ENCODE peak calls at places on chromosome 18, in seven cellular contexts. J is H1, P is lung, X is transverse colon, O is IMR-90, H is lower lobe of right lung, T is tibial artery. S is an unnamed sample. For H3K27me3, the result is how much of the 10 kb centered on the place peaks cover.

GRCh38 chr18:5900249-5900648 is 4.9 kb upstream of the TMEM200C start:
- DNase-seq in T (no peak), X (no peak), O (peak), J (no peak), H (no peak), P (no peak), S (no peak)

GRCh38 chr18:43238429-43238828 is 38.9 kb downstream of the SYT4 start:
- DNase-seq in X (no peak), J (no peak), T (no peak), O (no peak), P (no peak), H (no peak), S (no peak)

GRCh38 chr18:25279133-25279532 is 72.8 kb downstream of the ZNF521 start:
- DNase-seq in O (peak), J (no peak), T (no peak), X (no peak), H (no peak), P (no peak), S (no peak)

GRCh38 chr18:63266888-63267790 is 52.4 kb downstream of the BCL2 start:
- DNase-seq in P (no peak), T (no peak), H (no peak), J (no peak), X (no peak), O (no peak), S (no peak)

GRCh38 chr18:77114564-77115391 is 17.8 kb downstream of the MBP start:
- DNase-seq in O (peak), J (peak), H (peak), T (peak), X (peak), P (peak), S (no peak)

GRCh38 chr18:21163647-21164625 is 52.3 kb upstream of the ROCK1 start:
- DNase-seq in J (no peak), T (no peak), X (no peak), O (peak), H (no peak), P (peak), S (no peak)

GRCh38 chr18:37309059-37309458 is 256.5 kb downstream of the CELF4 start:
- DNase-seq in J (no peak), O (no peak), T (no peak), P (no peak), H (no peak), X (no peak), S (no peak)

GRCh38 chr18:3931013-3931315 is 481.0 kb downstream of the TGIF1 start:
- DNase-seq in P (no peak), T (no peak), X (no peak), O (no peak), J (no peak), H (no peak), S (no peak)

GRCh38 chr18:58307441-58307840 is 263.4 kb downstream of the NEDD4L start:
- DNase-seq in P (no peak), J (no peak), X (no peak), T (no peak), H (no peak), O (no peak), S (no peak)

GRCh38 chr18:55206941-55207340 is 247.7 kb upstream of the CCDC68 start:
- DNase-seq in H (no peak), T (no peak), X (no peak), P (no peak), J (no peak), O (peak), S (no peak)

GRCh38 chr18:48703033-48703386 is 164.2 kb downstream of the CTIF start:
- DNase-seq in O (no peak), P (no peak), T (no peak), X (no peak), J (no peak), H (no peak), S (no peak)

GRCh38 chr18:54671291-54671881 is 80.3 kb downstream of the DYNAP start:
- DNase-seq in H (no peak), O (peak), J (no peak), X (no peak), P (no peak), T (no peak), S (no peak)

GRCh38 chr18:25921677-25922421 is 168.6 kb downstream of the SS18 start:
- DNase-seq in T (no peak), X (peak), H (no peak), J (peak), O (peak), P (no peak), S (peak)

GRCh38 chr18:68803371-68803770 is 5.5 kb downstream of the CCDC102B start:
- DNase-seq in J (no peak), T (peak), H (peak), P (peak), X (peak), O (peak), S (no peak)

GRCh38 chr18:57113783-57114465 is 33.0 kb upstream of the BOD1L2 start:
- DNase-seq in T (no peak), P (no peak), H (no peak), J (no peak), X (no peak), O (no peak), S (no peak)

DNA sequence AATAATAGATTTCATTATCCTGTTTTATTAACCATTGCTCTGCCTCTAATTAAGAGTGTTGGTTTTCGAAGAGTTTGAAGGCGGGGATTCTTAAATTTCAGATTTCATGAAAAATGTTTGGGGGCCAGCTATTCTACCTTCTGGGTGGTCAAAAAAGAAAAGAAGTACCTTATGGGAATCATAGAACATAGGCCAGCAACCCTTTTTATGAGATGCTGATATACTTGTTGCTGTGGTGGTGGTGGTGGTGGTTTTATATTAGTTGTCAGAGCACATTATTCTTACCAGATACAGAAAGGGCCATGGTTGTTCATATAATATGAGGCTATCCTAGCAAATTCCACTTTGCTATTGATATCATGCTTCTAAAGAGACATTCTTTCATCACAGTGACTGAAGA is 4.4 kb downstream of the ANKRD12 start:
- DNase-seq in J (no peak), X (no peak), H (no peak), T (no peak), P (no peak), O (no peak), S (no peak)
- H3K4me3 ChIP-seq in J (no peak), X (no peak), H (no peak), T (no peak), P (no peak), O (no peak), S (no peak)

GRCh38 chr18:73733376-73733775 is 414.3 kb downstream of the FBXO15 start:
- DNase-seq in P (no peak), O (peak), T (no peak), H (no peak), X (no peak), J (no peak), S (no peak)
- H3K27me3 ChIP-seq in P (under half), O (under half), T (under half), H (under half), X (under half), J (under half), S (under half)

DNA sequence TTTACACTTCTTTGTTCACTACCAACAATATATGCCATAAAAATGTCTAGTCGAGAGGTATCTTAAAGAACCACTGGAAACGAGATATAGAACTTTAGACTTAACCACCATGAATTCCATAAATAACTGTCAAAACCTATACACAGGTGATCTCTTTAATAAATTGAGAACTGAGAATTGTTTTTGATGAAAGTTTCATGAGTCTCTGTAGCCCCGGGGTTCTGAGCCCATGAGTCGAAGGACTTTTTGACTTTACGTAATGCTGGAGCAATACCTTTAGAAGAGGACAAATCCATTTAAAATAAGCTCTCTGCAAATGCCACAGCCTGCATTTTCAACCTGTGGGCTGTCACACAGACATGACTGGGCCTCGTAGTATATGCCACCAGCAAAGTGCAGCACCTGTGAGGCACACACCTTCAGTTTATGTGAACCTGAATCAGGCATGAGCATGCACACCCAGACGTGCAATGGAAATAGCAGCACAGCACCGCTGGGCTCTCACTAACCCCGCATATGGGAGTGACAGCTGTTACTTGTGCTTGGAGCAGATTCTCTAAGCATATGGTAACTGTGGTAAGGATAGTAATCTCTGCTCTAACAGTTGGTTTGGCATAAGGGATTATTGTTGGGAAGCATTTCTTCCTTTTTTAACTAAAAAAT is 383.2 kb downstream of the SOCS6 start:
- DNase-seq in T (no peak), X (no peak), P (no peak), H (no peak), J (no peak), O (no peak), S (no peak)
- H3K4me3 ChIP-seq in T (no peak), X (no peak), P (no peak), H (no peak), J (no peak), O (no peak), S (no peak)

GRCh38 chr18:79548077-79548450 is 131.5 kb upstream of the CTDP1 start:
- DNase-seq in H (peak), T (no peak), X (no peak), P (no peak), J (no peak), O (no peak), S (no peak)

GRCh38 chr18:79549638-79550000 is 130.0 kb upstream of the CTDP1 start:
- DNase-seq in J (no peak), P (no peak), H (no peak), O (no peak), X (no peak), T (peak), S (no peak)

GRCh38 chr18:79548621-79548985 is 131.0 kb upstream of the CTDP1 start:
- DNase-seq in J (no peak), X (no peak), T (peak), H (no peak), P (no peak), O (no peak), S (no peak)

GRCh38 chr18:79547413-79548076 is 132.1 kb upstream of the CTDP1 start:
- DNase-seq in T (peak), P (no peak), J (no peak), O (no peak), X (no peak), H (no peak), S (peak)

DNA sequence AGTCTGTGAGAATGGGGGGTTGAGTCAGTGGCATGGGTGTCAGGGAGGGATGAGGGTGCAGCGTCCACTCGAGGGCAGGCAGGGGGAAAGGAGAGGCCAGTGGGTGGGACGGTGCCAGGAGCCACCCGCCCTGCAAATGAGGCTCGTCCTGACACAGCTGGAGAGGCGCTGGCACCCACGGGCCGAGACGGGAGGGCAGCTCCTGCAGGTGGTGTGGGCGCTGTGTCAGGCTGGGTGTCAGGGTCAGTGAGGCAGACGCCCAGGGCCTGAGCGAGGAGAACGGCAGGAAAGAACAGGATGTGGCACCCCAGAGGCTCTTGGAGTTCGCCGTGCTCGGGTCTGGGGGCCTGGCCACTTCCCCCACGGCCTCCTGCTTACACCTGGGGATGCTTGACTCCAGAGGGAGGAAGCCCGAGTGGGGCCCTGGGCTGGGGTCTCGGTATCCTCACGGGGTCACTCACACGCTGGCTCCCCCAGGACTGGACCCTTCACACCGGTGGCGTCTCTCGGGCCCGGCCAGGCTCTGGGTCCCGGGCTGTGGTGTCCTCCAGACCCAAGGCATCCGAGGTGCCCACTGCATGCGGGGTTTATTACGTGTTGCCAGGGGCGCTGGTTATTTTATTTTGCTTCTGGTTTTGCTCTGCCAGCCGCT is 130.5 kb upstream of the CTDP1 start:
- DNase-seq in P (no peak), H (no peak), X (no peak), O (no peak), T (peak), J (no peak), S (no peak)
- H3K27me3 ChIP-seq in P (under half), H (under half), X (under half), O (under half), T (under half), J (under half), S (under half)

DNA sequence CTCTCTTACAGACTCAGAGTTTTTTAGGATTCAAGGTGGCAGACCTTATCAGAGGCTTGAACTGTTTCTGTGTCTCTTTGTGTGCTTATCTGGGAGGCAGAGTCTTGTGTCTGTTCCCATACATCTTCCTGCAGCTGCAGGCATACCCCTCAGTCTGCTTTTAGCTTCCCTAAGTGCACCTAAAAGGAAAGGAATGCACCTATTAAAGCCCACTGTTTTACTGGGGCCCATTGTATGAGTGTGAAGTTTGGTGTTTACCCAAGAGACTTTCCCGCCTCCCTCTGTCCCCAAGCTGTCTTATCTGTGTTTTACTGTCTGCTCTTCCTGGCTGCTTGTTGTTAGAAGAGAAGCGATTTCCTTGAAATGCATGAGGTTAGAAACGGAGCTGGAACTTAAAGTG is 1757.3 kb upstream of the PIK3C3 start:
- DNase-seq in H (no peak), X (no peak), T (no peak), O (no peak), J (no peak), P (no peak), S (no peak)
- H3K4me3 ChIP-seq in H (no peak), X (no peak), T (no peak), O (no peak), J (no peak), P (no peak), S (no peak)

GRCh38 chr18:22173221-22173927 is 4.0 kb downstream of the GATA6 start:
- DNase-seq in X (no peak), J (no peak), P (no peak), T (no peak), H (no peak), O (no peak), S (no peak)
- H3K27me3 ChIP-seq in X (half or more), J (half or more), P (under half), T (under half), H (under half), O (under half), S (under half)

GRCh38 chr18:74183110-74183509 is 34.8 kb downstream of the TIMM21 start:
- DNase-seq in T (no peak), P (no peak), H (no peak), X (no peak), O (no peak), J (no peak), S (peak)
- H3K4me3 ChIP-seq in T (no peak), P (no peak), H (no peak), X (no peak), O (no peak), J (no peak), S (no peak)